ENCODE peak calls at places on chromosome 3, in four cellular contexts. Z, B, N and D are unnamed samples.

GRCh38 chr3:131397889-131398288 is 16.3 kb downstream of the NUDT16 start:
- DNase-seq in N (no peak), Z (no peak), B (no peak), D (no peak)

GRCh38 chr3:42056840-42057239 is 34.3 kb upstream of the TRAK1 start:
- DNase-seq in B (no peak), N (no peak), Z (no peak), D (no peak)

GRCh38 chr3:121545049-121545563 is 682 bp downstream of the POLQ start:
- DNase-seq in Z (no peak), B (peak; percentile 19), N (peak; percentile 25), D (peak; percentile 15)

GRCh38 chr3:176953106-176954080 is 243.9 kb downstream of the TBL1XR1 start:
- DNase-seq in N (peak; percentile 24), B (no peak), Z (no peak), D (no peak)

GRCh38 chr3:75224419-75224818 is 439.7 kb upstream of the FRG2C start:
- DNase-seq in B (no peak), Z (no peak), N (peak; percentile 3), D (no peak)

GRCh38 chr3:102174312-102174712 is 260.5 kb upstream of the ZPLD1 start:
- DNase-seq in B (no peak), Z (no peak), N (peak; percentile 91), D (peak; percentile 37)

GRCh38 chr3:72665701-72666443 is 182.4 kb downstream of the SHQ1 start:
- DNase-seq in B (peak; percentile 69), Z (no peak), N (peak; percentile 73), D (peak; percentile 50)

GRCh38 chr3:100972293-100972692 is 20.9 kb downstream of the ABI3BP start:
- DNase-seq in Z (no peak), B (no peak), N (no peak), D (no peak)